ENCODE peak calls at places on chromosomes 11 and 22, in five cellular contexts. U is HCT116, D is GM12891, M is suprapubic skin, G is stomach. X is an unnamed sample.
A peak's percentile ranks its signal among the peaks of the same experiment; 100 is the strongest.

GRCh38 chr11:78651923-78652602 is 77.4 kb upstream of the NARS2 start:
- DNase-seq in U (no peak), D (no peak), M (no peak), G (no peak), X (no peak)

GRCh38 chr11:88122956-88123355 is 52.3 kb downstream of the RAB38 start:
- DNase-seq in U (no peak), D (no peak), M (no peak), G (no peak), X (no peak)

GRCh38 chr22:36386351-36386899 is 1.3 kb downstream of the MYH9 start:
- DNase-seq in U (no peak), D (no peak), M (no peak), G (no peak), X (peak; percentile 60)

GRCh38 chr22:21766933-21767462 is 31.4 kb upstream of the YPEL1 start:
- DNase-seq in U (no peak), D (no peak), M (no peak), G (peak; percentile 29), X (no peak)

GRCh38 chr22:44389181-44389580 is 76.4 kb upstream of the SHISAL1 start:
- DNase-seq in U (no peak), D (no peak), M (peak; percentile 50), G (no peak), X (no peak)

GRCh38 chr11:102971766-102972165 is 16.2 kb upstream of the MMP13 start:
- DNase-seq in U (no peak), D (no peak), M (no peak), G (no peak), X (no peak)

GRCh38 chr11:10414181-10414580 is 40.9 kb upstream of the AMPD3 start:
- DNase-seq in U (no peak), D (no peak), M (no peak), G (no peak), X (no peak)

GRCh38 chr11:126162286-126163030 is 49.0 kb downstream of the RPUSD4 start:
- DNase-seq in U (no peak), D (no peak), M (no peak), G (no peak), X (no peak)

GRCh38 chr11:28666632-28667031 is 558.4 kb downstream of the METTL15 start:
- DNase-seq in U (no peak), D (no peak), M (no peak), G (no peak), X (no peak)

GRCh38 chr11:96188625-96189006 is 154.4 kb downstream of the MAML2 start:
- DNase-seq in U (no peak), D (no peak), M (no peak), G (no peak), X (no peak)

GRCh38 chr22:19070397-19071169 is 51.6 kb downstream of the DGCR2 start:
- DNase-seq in U (no peak), D (no peak), M (no peak), G (no peak), X (no peak)

GRCh38 chr11:82732348-82732733 is 1.3 kb downstream of the FAM181B start:
- DNase-seq in U (no peak), D (no peak), M (no peak), G (no peak), X (no peak)

GRCh38 chr22:38504731-38505594 is 1.1 kb downstream of the DDX17 start:
- DNase-seq in U (no peak), D (peak; percentile 33), M (no peak), G (peak; percentile 63), X (peak; percentile 24)

GRCh38 chr22:38506118-38506962 is at the start of gene DDX17:
- DNase-seq in U (peak; percentile 91), D (peak; percentile 69), M (peak; percentile 97), G (peak; percentile 96), X (peak; percentile 65)

GRCh38 chr22:38501797-38502672 is 4.1 kb downstream of the DDX17 start:
- DNase-seq in U (no peak), D (no peak), M (no peak), G (no peak), X (no peak)

GRCh38 chr22:38503021-38503420 is 3.1 kb downstream of the DDX17 start:
- DNase-seq in U (no peak), D (no peak), M (no peak), G (no peak), X (no peak)

DNA sequence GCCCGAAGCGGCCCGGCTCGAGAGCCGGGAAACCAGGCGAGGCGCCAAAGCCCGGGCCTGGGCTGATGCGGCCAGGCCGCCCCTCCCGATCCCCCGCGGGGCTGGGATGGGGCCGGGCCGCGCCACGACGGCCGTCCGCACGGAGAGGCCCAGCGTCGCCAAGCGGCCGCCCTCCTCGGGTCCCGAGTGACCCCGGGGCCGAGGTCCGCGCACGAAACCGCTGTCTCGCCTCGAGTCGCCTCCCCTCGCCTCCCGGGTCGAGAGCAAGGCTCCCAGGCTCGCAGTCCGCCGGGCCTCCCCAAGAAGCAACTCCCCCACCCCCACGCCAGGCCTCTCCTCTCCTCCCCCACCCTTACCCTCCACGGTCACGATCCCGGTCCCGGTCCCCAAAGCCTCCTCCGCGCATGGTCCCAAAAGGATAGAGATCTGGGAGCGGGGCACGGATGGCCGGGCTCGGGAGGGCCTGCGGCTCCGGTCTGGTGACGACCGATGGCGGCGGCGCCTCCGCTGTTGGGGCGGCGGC is 455 bp downstream of the DDX17 start:
- DNase-seq in U (no peak), D (peak; percentile 47), M (peak; percentile 82), G (peak; percentile 79), X (peak; percentile 44)
- TF ChIP-seq POLR2AphosphoS5 in U (peak; percentile 44), D (no peak), M (no peak), G (peak; percentile 76), X (no peak)

DNA sequence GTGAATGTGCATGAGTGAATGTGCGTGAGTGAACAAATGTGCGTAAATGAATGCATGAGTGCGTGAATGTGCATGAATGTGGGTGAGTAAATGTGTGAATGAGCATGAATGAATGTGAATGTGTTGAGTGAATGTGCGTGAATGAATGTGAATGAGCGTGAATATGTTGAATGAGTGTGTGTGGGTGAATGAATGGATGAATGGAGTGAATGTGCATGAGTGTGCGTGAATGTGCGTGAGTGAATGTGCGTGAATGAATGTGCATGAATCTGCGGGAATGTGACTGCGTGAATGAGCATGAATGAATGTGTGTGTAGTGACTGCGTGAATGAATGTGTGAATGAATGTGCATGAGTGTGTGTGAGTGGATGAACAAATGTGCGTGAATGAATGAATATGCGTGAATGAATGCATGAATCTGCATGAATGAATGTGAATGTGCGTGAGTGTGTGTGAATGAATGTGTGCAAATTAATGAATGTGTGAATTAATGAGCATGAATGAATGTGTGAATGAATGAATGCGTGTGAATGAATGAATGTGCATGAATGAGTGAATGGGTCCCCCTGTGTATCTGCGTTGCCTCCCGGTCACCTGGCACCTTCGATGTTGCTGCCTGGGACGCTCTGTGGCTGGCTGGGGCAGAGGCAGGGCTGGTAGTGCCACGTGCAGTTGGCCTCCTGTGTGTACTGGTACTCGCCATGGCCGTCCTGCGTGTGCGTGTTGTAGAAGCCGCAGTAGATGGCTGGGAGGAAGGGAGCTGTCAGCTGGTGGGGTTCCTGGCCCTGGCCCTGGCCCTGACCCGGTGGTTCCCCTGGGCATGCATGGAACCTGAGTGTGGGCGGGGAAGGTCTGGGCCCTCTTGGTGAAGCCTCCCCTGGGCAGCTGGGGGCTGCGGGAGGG is 13.4 kb downstream of the MUC6 start:
- DNase-seq in U (no peak), D (no peak), M (no peak), G (no peak), X (no peak)
- TF ChIP-seq POLR2AphosphoS5 in U (no peak), D (no peak), M (no peak), G (peak; percentile 7), X (no peak)

GRCh38 chr11:27626269-27626937 is 73.9 kb downstream of the BDNF start:
- DNase-seq in U (no peak), D (no peak), M (no peak), G (no peak), X (no peak)
- TF ChIP-seq POLR2AphosphoS5 in U (no peak), D (no peak), M (no peak), G (no peak), X (no peak)

DNA sequence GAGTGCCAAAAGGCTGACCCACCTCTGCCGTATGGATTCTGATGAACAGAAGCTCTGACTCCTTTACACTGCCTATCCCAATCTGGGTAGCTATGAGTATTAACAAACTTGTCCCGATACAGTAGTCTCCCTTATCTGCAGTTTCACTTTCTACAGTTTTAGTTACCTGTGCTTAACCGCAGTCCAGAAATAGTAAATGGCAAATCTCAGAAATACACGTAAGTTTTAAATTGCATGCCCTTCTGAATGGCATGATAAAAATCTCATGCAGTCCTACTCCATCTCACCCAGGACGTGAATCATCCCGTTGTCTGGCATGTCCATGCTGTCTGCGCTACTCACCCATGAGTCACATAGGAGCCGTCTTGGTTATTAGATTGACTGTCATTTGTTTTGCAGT is 68.8 kb downstream of the SNX19 start:
- DNase-seq in U (peak; percentile 46), D (no peak), M (no peak), G (no peak), X (no peak)
- TF ChIP-seq POLR2AphosphoS5 in U (peak; percentile 28), D (no peak), M (no peak), G (no peak), X (no peak)

X was measured in GM12892.